ENCODE peak calls at places on chromosomes 13 and 19, in four cellular contexts. T is tibial artery, U is K562, F is tibial nerve. W is an unnamed sample.

GRCh38 chr13:112001571-112001970 is 65.4 kb upstream of the SOX1 start:
- DNase-seq in T (no peak), U (no peak), F (no peak), W (no peak)

GRCh38 chr13:37995052-37995451 is 125.5 kb upstream of the TRPC4 start:
- DNase-seq in T (no peak), U (no peak), F (no peak), W (no peak)

GRCh38 chr19:42273407-42274064 is 4.5 kb downstream of the CIC start:
- DNase-seq in T (no peak), U (no peak), F (no peak), W (no peak)

GRCh38 chr19:45469835-45470146 is 2.0 kb downstream of the FOSB start:
- DNase-seq in T (peak), U (peak), F (peak), W (peak)

GRCh38 chr13:28349901-28350654 is 144.8 kb downstream of the FLT1 start:
- DNase-seq in T (no peak), U (peak), F (no peak), W (no peak)

GRCh38 chr13:33033361-33033812 is 17.2 kb downstream of the KL start:
- DNase-seq in T (no peak), U (no peak), F (no peak), W (no peak)

GRCh38 chr19:38173324-38174041 is 50.5 kb downstream of the DPF1 start:
- DNase-seq in T (peak), U (no peak), F (no peak), W (peak)

GRCh38 chr19:17909017-17909732 is 23.6 kb upstream of the CCDC124 start:
- DNase-seq in T (no peak), U (no peak), F (no peak), W (no peak)

GRCh38 chr13:46396341-46396740 is 9.3 kb upstream of the RUBCNL start:
- DNase-seq in T (no peak), U (no peak), F (no peak), W (no peak)

GRCh38 chr19:5621945-5622464 is 571 bp downstream of the SAFB2 start:
- DNase-seq in T (peak), U (peak), F (no peak), W (no peak)

GRCh38 chr13:31213681-31214289 is 14.0 kb downstream of the B3GLCT start:
- DNase-seq in T (no peak), U (no peak), F (no peak), W (no peak)

GRCh38 chr19:14081797-14082674 is 3.5 kb downstream of the C19orf67 start:
- DNase-seq in T (no peak), U (peak), F (no peak), W (no peak)

GRCh38 chr13:62697702-62698101 is 1282.1 kb upstream of the PCDH20 start:
- DNase-seq in T (no peak), U (no peak), F (no peak), W (no peak)

GRCh38 chr19:10858204-10858828 is 10.1 kb downstream of the C19orf38 start:
- DNase-seq in T (no peak), U (peak), F (no peak), W (no peak)

DNA sequence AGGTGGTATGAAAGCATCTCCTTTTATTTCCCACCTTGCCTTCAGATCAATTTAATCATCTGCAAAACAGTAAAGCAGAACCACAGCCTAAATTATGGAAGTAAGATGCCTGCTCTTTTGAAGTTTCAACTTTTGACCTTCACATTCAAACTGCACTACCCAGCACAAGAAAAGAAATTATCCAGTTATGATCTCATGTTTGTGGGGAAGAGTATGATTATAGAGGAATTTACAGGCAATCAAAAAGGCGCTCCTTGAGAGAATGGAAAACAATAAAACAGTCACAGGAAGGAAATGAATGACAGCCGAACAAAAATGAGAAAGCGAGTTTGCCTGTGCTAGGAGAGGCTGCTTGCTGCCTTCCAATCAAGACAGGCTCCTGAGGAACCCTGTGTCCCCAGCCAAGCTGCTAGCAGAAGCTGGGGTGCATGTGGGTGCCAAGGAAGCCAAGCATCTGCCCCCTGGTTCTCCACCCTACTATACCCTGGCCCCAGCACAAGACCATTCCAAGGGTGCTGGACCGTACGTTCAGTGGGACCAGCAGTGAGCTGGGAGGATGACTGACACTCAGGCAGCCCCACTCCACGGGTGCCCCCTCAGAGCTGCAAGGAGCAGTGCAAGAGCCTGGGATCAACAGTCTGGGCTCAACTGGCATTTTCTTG is 47.8 kb downstream of the PEPD start:
- DNase-seq in T (peak), U (no peak), F (no peak), W (no peak)
- H3K4me3 ChIP-seq in T (no peak), U (no peak), F (no peak), W (no peak)

GRCh38 chr19:55305983-55306562 is 19.1 kb downstream of the TMEM150B start:
- DNase-seq in T (no peak), U (no peak), F (no peak), W (no peak)

GRCh38 chr19:55304980-55305379 is 20.2 kb downstream of the TMEM150B start:
- DNase-seq in T (no peak), U (no peak), F (no peak), W (no peak)

GRCh38 chr19:55304279-55304978 is 20.6 kb downstream of the BRSK1 start:
- DNase-seq in T (no peak), U (peak), F (no peak), W (no peak)

GRCh38 chr19:55306712-55307111 is 18.4 kb downstream of the TMEM150B start:
- DNase-seq in T (no peak), U (no peak), F (no peak), W (no peak)

GRCh38 chr19:55305491-55305890 is 19.6 kb downstream of the TMEM150B start:
- DNase-seq in T (no peak), U (peak), F (no peak), W (no peak)
- TF ChIP-seq CTCF in T (no peak), U (no peak), F (no peak), W (no peak)

GRCh38 chr13:50377726-50378270 is 362.6 kb downstream of the KCNRG start:
- DNase-seq in T (no peak), U (no peak), F (no peak), W (no peak)
- H3K27ac ChIP-seq in T (no peak), U (no peak), F (no peak), W (no peak)

GRCh38 chr13:113084943-113085540 is 20.5 kb upstream of the F7 start:
- DNase-seq in T (no peak), U (no peak), F (no peak), W (no peak)
- H3K4me3 ChIP-seq in T (no peak), U (no peak), F (no peak), W (no peak)